ENCODE peak calls at places on chromosomes 13 and 19, in nine cellular contexts. O, U, L, H, I, B, W, K and S are unnamed samples.

GRCh38 chr13:103101902-103102301 is 35.7 kb upstream of the SLC10A2 start:
- DNase-seq in U (no peak), L (no peak), I (no peak), O (no peak), B (no peak), H (no peak), W (no peak), K (no peak), S (no peak)

GRCh38 chr13:74398599-74398998 is 264.4 kb upstream of the KLF12 start:
- DNase-seq in W (no peak), O (no peak), H (no peak), K (no peak), L (no peak), B (no peak), I (no peak), U (no peak), S (no peak)

GRCh38 chr13:34588362-34588761 is 353.7 kb upstream of the NBEA start:
- DNase-seq in K (no peak), O (no peak), U (no peak), L (no peak), B (no peak), H (no peak), I (no peak), W (no peak), S (no peak)

GRCh38 chr19:55031178-55031577 is 6.9 kb downstream of the GP6 start:
- DNase-seq in L (no peak), O (no peak), B (no peak), I (no peak), U (no peak), H (no peak), K (no peak), W (no peak), S (no peak)

GRCh38 chr13:90654970-90655369 is 692.5 kb upstream of the MIR17HG start:
- DNase-seq in H (no peak), U (no peak), B (no peak), O (no peak), W (no peak), K (no peak), L (no peak), I (no peak), S (no peak)

GRCh38 chr19:16849168-16849567 is 20.0 kb downstream of the SIN3B start:
- DNase-seq in B (no peak), W (peak), O (no peak), I (no peak), U (no peak), K (peak), L (no peak), H (no peak), S (no peak)

GRCh38 chr19:3338541-3339181 is 27.7 kb upstream of the NFIC start:
- DNase-seq in I (no peak), W (peak), U (peak), K (peak), O (peak), H (peak), B (no peak), L (no peak), S (no peak)

GRCh38 chr19:48627865-48628314 is 8.6 kb downstream of the SPHK2 start:
- DNase-seq in U (no peak), O (no peak), B (no peak), I (no peak), W (no peak), L (no peak), H (no peak), K (peak), S (no peak)

GRCh38 chr19:48415395-48415794 is 21.9 kb downstream of the GRIN2D start:
- DNase-seq in U (peak), O (peak), K (peak), L (peak), W (peak), B (no peak), I (peak), H (peak), S (peak)

GRCh38 chr13:98443329-98443728 is 133.6 kb downstream of the STK24 start:
- DNase-seq in L (no peak), H (no peak), O (no peak), K (no peak), W (no peak), I (no peak), U (no peak), B (no peak), S (no peak)

GRCh38 chr13:100423375-100423774 is 165.2 kb downstream of the GGACT start:
- DNase-seq in L (no peak), B (no peak), O (no peak), H (no peak), W (no peak), I (no peak), K (no peak), U (no peak), S (no peak)

GRCh38 chr19:51751655-51752054 is at the start of gene FPR1:
- DNase-seq in U (no peak), W (no peak), O (peak), L (no peak), B (no peak), I (no peak), H (no peak), K (peak), S (no peak)

GRCh38 chr13:100305398-100305797 is 216.5 kb downstream of the PCCA start:
- DNase-seq in B (no peak), L (no peak), U (no peak), H (no peak), K (no peak), W (no peak), I (no peak), O (no peak), S (no peak)

GRCh38 chr13:28325022-28325421 is 169.9 kb downstream of the FLT1 start:
- DNase-seq in K (no peak), I (no peak), L (no peak), U (no peak), H (no peak), W (no peak), B (no peak), O (no peak), S (no peak)

GRCh38 chr13:97454699-97455098 is 20.7 kb downstream of the RAP2A start:
- DNase-seq in K (no peak), B (no peak), W (no peak), I (no peak), O (no peak), U (no peak), L (no peak), H (no peak), S (no peak)

GRCh38 chr13:28100149-28101121 is at the start of gene FLT3:
- DNase-seq in B (no peak), H (peak), L (peak), I (peak), U (peak), O (peak), K (peak), W (peak), S (peak)

DNA sequence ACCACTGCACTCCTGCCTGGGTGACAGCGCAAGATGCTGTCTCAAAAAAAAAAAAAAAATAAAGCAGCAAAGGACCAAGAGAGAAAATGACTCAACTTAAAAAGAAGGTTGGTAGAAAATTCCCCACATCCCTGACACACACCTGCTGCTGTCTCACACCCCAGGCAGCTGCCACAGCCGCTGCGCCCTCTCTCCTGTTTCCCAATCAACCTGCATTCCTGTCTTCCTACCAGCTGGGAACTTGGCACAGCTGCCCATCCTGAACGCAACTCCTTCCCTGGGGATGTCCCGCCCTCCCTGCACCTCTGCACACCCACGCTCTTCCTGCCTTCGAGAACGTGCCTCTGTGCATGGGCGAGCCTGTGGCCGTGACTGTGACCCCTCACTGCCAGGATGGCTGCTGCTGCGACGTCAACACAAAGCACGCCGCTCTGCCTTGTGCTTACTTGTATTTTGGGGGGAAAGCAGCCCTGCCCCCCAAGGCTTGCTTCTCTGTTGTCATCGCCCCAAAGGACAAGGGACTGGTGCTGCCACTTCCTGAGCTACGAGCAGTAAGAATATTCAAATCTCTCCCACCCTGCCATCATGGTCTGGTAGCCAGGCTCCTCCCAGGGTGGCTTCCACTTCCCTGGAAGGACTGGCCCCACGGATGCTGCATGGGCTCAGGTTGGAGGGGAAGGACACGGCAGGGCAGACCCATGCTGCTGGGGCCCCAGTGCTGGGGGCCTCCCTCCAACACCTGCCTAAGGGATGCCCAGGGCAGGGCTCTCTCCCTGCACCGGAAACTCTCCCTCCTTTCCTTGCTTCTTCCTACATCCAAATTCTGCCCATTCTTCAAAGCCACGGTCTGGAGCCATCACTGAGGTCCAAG is 20.7 kb downstream of the SH3GL1 start:
- DNase-seq in L (peak), O (peak), I (no peak), W (no peak), B (no peak), K (peak), H (peak), U (no peak), S (no peak)
- H3K4me3 ChIP-seq in L (no peak), O (no peak), I (no peak), W (no peak), B (no peak), K (no peak), H (no peak), U (no peak), S (no peak)

GRCh38 chr13:45582533-45583076 is 32.9 kb downstream of the ERICH6B start:
- DNase-seq in H (no peak), U (no peak), I (no peak), W (no peak), K (no peak), B (no peak), O (no peak), L (no peak), S (no peak)

GRCh38 chr13:45587897-45588296 is 27.6 kb downstream of the ERICH6B start:
- DNase-seq in H (no peak), K (no peak), W (no peak), L (no peak), U (no peak), B (no peak), O (no peak), I (no peak), S (no peak)

DNA sequence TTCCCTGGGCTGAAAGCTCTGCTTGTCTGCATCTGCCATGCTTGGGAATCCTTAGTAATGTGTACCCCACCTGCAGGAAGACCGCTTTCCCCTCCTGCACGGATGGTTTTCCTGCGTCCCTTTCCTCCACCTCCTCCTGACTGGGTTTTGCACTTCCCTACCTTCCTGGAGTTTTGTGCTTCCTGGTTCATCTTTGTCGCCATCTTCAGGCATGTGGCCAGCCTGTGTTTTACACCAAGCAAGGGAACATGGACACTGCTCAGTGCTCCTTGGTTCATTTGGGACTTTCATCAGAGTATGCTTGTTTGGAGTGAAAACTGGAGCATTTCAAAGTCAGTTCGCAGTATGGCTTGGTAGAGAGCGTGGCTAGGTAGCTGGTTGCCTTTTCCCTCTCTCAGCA is 30.7 kb downstream of the ERICH6B start:
- DNase-seq in I (no peak), K (peak), B (no peak), W (no peak), L (no peak), O (no peak), U (no peak), H (no peak), S (no peak)
- TF ChIP-seq CTCF in I (no peak), K (no peak), B (no peak), W (no peak), L (no peak), O (no peak), U (peak), H (no peak), S (no peak)

GRCh38 chr13:84912720-84913119 is 886.5 kb downstream of the SLITRK6 start:
- DNase-seq in U (no peak), L (no peak), W (no peak), B (no peak), O (no peak), I (no peak), K (no peak), H (no peak), S (no peak)

GRCh38 chr13:84917252-84917878 is 881.9 kb downstream of the SLITRK6 start:
- DNase-seq in U (no peak), O (no peak), H (no peak), L (no peak), B (no peak), I (peak), K (no peak), W (no peak), S (no peak)
- H3K4me3 ChIP-seq in U (no peak), O (no peak), H (no peak), L (no peak), B (no peak), I (no peak), K (no peak), W (no peak), S (no peak)

DNA sequence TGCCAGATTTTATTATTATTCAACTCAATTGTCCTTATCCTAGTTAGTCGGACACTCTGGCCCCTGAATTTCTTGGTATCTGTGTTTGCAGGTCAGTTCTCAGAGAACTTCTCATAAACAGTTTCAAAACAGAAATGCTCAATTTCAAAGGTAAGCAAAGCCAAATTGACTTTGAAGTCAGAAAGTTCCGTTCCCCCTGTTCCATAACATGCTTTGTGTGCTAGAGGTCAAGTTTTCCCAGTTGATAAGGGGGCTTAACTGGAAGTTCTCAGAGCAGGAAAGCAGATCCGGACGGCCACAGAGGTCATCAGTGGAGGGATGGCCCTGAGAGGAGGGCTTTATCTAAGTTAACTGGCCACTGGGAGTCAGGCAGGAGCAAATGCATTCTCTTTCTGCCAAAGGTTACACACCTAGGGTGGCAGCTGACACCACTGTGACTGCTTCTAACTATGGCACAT is 417.2 kb downstream of the COG6 start:
- DNase-seq in W (no peak), B (no peak), I (no peak), O (no peak), H (no peak), U (no peak), L (no peak), K (no peak), S (no peak)
- TF ChIP-seq CTCF in W (no peak), B (no peak), I (no peak), O (no peak), H (no peak), U (no peak), L (no peak), K (no peak), S (no peak)

GRCh38 chr19:2294377-2295335 is 12.7 kb upstream of the PEAK3 start:
- DNase-seq in U (no peak), O (no peak), W (no peak), I (no peak), K (no peak), L (no peak), B (no peak), H (no peak), S (no peak)
- H3K4me3 ChIP-seq in U (no peak), O (no peak), W (no peak), I (no peak), K (no peak), L (peak), B (peak), H (peak), S (no peak)

GRCh38 chr19:40443930-40444180 is 280 bp downstream of the SERTAD3 start:
- DNase-seq in I (no peak), H (no peak), L (no peak), K (no peak), B (no peak), W (no peak), U (no peak), O (no peak), S (no peak)

GRCh38 chr19:40445006-40445312 is 824 bp upstream of the SERTAD3 start:
- DNase-seq in B (no peak), U (no peak), O (no peak), L (no peak), I (no peak), H (no peak), W (no peak), K (no peak), S (no peak)

GRCh38 chr19:40444181-40445005 is at the start of gene SERTAD3:
- DNase-seq in U (peak), L (peak), I (peak), H (peak), O (peak), K (peak), B (peak), W (peak), S (peak)

GRCh38 chr19:40445637-40445944 is 1.5 kb upstream of the SERTAD3 start:
- DNase-seq in O (no peak), L (no peak), H (no peak), B (no peak), K (no peak), I (no peak), W (no peak), U (no peak), S (no peak)

GRCh38 chr19:40445945-40446784 is 2.0 kb upstream of the SERTAD3 start:
- DNase-seq in H (no peak), I (no peak), W (peak), L (no peak), O (no peak), K (peak), B (no peak), U (no peak), S (no peak)
- TF ChIP-seq CTCF in H (no peak), I (no peak), W (no peak), L (no peak), O (no peak), K (no peak), B (no peak), U (no peak), S (no peak)